ENCODE peak calls at places on chromosomes 5 and 9, in seven cellular contexts. A is sigmoid colon; U is CD4-positive, alpha-beta T cell; O is fibroblast of lung; V is brain microvascular endothelial cell; Q is transverse colon; Y is CD14-positive monocyte. C is an unnamed sample.

GRCh38 chr5:179763215-179763945 is 30.4 kb upstream of the LTC4S start:
- DNase-seq in Y (no peak), V (peak; percentile 81), Q (peak; percentile 69), U (peak; percentile 43), O (peak; percentile 92), A (peak; percentile 82), C (peak; percentile 71)

GRCh38 chr5:141485305-141486055 is 650 bp downstream of the PCDHGC4 start:
- DNase-seq in Q (no peak), U (no peak), A (no peak), O (no peak), V (no peak), Y (no peak), C (no peak)

GRCh38 chr9:120100595-120100994 is 479.4 kb downstream of the CDK5RAP2 start:
- DNase-seq in Y (no peak), U (no peak), Q (no peak), V (no peak), O (no peak), A (no peak), C (no peak)

GRCh38 chr5:637581-638450 is 25.7 kb downstream of the CEP72 start:
- DNase-seq in Q (no peak), A (no peak), V (no peak), U (no peak), Y (no peak), O (no peak), C (peak; percentile 85)

GRCh38 chr5:88236866-88237642 is 31.6 kb downstream of the TMEM161B start:
- DNase-seq in Q (no peak), U (no peak), A (no peak), V (peak; percentile 7), O (peak; percentile 64), Y (no peak), C (no peak)

GRCh38 chr9:127188396-127188795 is 66.0 kb upstream of the ANGPTL2 start:
- DNase-seq in O (no peak), Y (no peak), U (no peak), A (peak; percentile 59), Q (no peak), V (no peak), C (peak; percentile 32)

GRCh38 chr5:176711883-176712282 is 64.6 kb downstream of the TSPAN17 start:
- DNase-seq in Y (no peak), V (no peak), U (no peak), O (no peak), Q (no peak), A (no peak), C (no peak)

GRCh38 chr5:170076707-170077106 is 29.0 kb upstream of the FOXI1 start:
- DNase-seq in Y (no peak), A (no peak), V (no peak), O (no peak), Q (no peak), U (no peak), C (no peak)

GRCh38 chr5:159181152-159181551 is 28.2 kb downstream of the RNF145 start:
- DNase-seq in U (no peak), O (peak; percentile 45), Y (no peak), Q (no peak), A (no peak), V (no peak), C (no peak)

GRCh38 chr5:141003791-141004601 is 37.7 kb downstream of the PCDHAC2 start:
- DNase-seq in V (no peak), O (no peak), Q (no peak), U (no peak), Y (no peak), A (no peak), C (no peak)

GRCh38 chr9:130664191-130665028 is at the start of gene PRDM12:
- DNase-seq in V (no peak), O (no peak), Q (no peak), A (no peak), Y (no peak), U (no peak), C (no peak)

GRCh38 chr5:143606043-143606752 is 202.7 kb upstream of the NR3C1 start:
- DNase-seq in O (no peak), A (no peak), Y (peak; percentile 49), U (no peak), Q (no peak), V (no peak), C (no peak)

GRCh38 chr9:95499847-95500246 is 16.9 kb downstream of the PTCH1 start:
- DNase-seq in O (peak; percentile 49), Y (no peak), V (no peak), A (no peak), U (no peak), Q (no peak), C (no peak)

GRCh38 chr5:111394580-111394979 is 117.8 kb downstream of the STARD4 start:
- DNase-seq in Q (no peak), U (no peak), A (no peak), V (peak; percentile 5), O (peak; percentile 73), Y (no peak), C (no peak)

GRCh38 chr5:77229887-77230286 is 19.4 kb downstream of the PDE8B start:
- DNase-seq in O (no peak), V (no peak), A (no peak), Q (no peak), Y (no peak), U (no peak), C (no peak)

GRCh38 chr9:20684865-20685696 is 1.0 kb downstream of the FOCAD start:
- DNase-seq in Y (no peak), A (no peak), Q (no peak), O (peak; percentile 73), U (no peak), V (peak; percentile 31), C (no peak)

GRCh38 chr9:35820076-35820475 is 5.2 kb upstream of the HINT2 start:
- DNase-seq in A (no peak), V (peak; percentile 69), U (no peak), O (peak; percentile 72), Y (no peak), Q (no peak), C (no peak)

GRCh38 chr5:177023247-177023703 is 779 bp downstream of the ZNF346 start:
- DNase-seq in O (peak; percentile 15), U (no peak), Y (no peak), Q (no peak), A (no peak), V (no peak), C (no peak)

GRCh38 chr5:91186101-91186500 is 197.0 kb downstream of the ARRDC3 start:
- DNase-seq in A (no peak), O (no peak), V (no peak), Q (no peak), U (no peak), Y (no peak), C (no peak)

GRCh38 chr5:91183743-91184142 is 199.4 kb downstream of the ARRDC3 start:
- DNase-seq in Q (peak; percentile 39), V (no peak), A (no peak), O (no peak), U (no peak), Y (no peak), C (no peak)

GRCh38 chr5:91179018-91179417 is 204.1 kb downstream of the ARRDC3 start:
- DNase-seq in V (no peak), Q (no peak), U (no peak), A (no peak), O (peak; percentile 37), Y (no peak), C (no peak)

GRCh38 chr5:91180506-91180905 is 202.6 kb downstream of the ARRDC3 start:
- DNase-seq in V (no peak), O (no peak), A (no peak), Y (no peak), U (no peak), Q (no peak), C (no peak)

DNA sequence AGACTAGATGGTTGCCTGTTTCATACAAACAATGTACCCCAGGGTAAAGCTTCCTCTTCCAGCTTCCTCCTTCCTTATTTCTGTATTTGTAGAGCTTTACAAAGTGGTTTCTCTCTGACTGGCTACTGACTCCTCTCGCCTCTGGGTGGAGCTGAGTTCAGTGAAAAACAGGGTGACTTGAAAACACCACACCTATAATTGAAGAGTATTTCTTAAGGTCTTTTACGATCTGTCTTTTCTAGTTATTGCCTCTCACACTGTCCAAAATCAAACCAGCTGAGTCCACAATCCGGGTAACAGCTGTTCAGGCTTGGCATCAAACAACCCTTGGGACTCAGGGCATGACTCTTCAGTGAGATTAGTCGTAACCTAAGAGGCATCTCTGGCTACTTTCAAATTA is 200.4 kb downstream of the ARRDC3 start:
- DNase-seq in Y (peak; percentile 69), U (no peak), Q (peak; percentile 47), V (no peak), O (no peak), A (no peak), C (no peak)
- TF ChIP-seq CTCF in Y (peak; percentile 30), U (no peak), Q (no peak), V (peak; percentile 27), O (peak; percentile 23), A (no peak), C (peak; percentile 27)

DNA sequence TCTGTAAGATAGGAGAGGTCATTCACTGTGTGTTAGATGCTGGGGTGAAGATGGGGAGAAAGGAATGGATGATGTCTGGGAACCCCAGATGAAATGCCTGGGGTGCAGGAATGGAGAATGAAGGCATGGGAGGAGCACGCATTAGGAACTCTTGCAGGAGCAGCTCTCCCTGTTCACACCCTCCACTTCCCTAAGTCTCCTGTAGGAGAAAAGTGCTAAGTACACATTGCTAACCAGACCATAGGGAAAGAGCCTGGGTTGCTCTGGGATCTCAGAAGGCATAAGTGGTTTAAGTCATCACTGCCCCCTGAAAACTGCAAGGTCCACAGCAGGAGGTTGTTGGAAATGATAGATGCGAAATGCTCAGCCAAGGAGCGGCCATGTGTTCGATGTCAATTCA is 163.1 kb downstream of the SEC61B start:
- DNase-seq in V (no peak), O (no peak), Y (no peak), Q (no peak), U (no peak), A (no peak), C (no peak)
- TF ChIP-seq CTCF in V (peak; percentile 18), O (no peak), Y (no peak), Q (no peak), U (no peak), A (no peak), C (peak; percentile 38)

GRCh38 chr5:55768279-55768678 is 30.4 kb downstream of the DDX4 start:
- DNase-seq in A (no peak), V (no peak), Q (no peak), U (no peak), O (no peak), Y (no peak), C (no peak)
- TF ChIP-seq CTCF in A (no peak), V (no peak), Q (no peak), U (no peak), O (no peak), Y (no peak), C (no peak)

GRCh38 chr5:129917224-129917623 is 13.0 kb downstream of the CHSY3 start:
- DNase-seq in V (no peak), Y (no peak), A (no peak), O (peak; percentile 3), Q (no peak), U (no peak), C (no peak)

GRCh38 chr5:129915415-129915814 is 11.2 kb downstream of the CHSY3 start:
- DNase-seq in Y (no peak), O (no peak), U (no peak), V (no peak), Q (no peak), A (no peak), C (no peak)

GRCh38 chr5:129909225-129909624 is 5.0 kb downstream of the CHSY3 start:
- DNase-seq in Y (no peak), Q (no peak), A (no peak), U (no peak), O (no peak), V (no peak), C (no peak)

DNA sequence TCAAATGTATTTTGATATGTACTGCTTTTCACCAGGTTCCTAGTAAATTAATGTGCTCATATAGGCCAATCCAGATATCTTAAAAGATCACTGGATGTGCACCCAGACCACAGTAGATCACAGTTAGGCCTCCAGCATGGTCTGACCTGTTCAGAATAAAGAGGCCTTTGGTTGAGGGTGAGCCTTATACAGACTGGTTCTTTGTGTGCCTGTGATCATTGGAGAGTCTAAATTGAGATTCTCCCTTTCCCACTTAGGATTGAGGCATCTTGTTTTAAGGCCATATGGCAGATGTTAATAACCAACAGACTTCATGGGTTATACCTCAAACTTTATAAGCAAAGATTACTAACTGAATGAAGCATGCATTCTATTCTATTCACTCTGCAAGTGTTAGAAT is 8.3 kb downstream of the CHSY3 start:
- DNase-seq in A (no peak), U (no peak), V (no peak), Y (no peak), Q (no peak), O (no peak), C (no peak)
- TF ChIP-seq CTCF in A (no peak), U (no peak), V (no peak), Y (no peak), Q (no peak), O (no peak), C (no peak)

C was measured in chondrocyte.